ENCODE peak calls at places on chromosomes 16 and 17, in four cellular contexts. E is adrenal gland, N is skeletal muscle cell, R is T follicular helper cell. J is an unnamed sample.

GRCh38 chr17:71963341-71963740 is 157.5 kb upstream of the SOX9 start:
- DNase-seq in E (no peak), N (no peak), R (no peak), J (no peak)

GRCh38 chr16:64196444-64196843 is 925.4 kb downstream of the CDH11 start:
- DNase-seq in E (no peak), N (peak), R (no peak), J (no peak)

GRCh38 chr17:56297142-56297541 is 143.9 kb downstream of the ANKFN1 start:
- DNase-seq in E (no peak), N (no peak), R (no peak), J (no peak)

GRCh38 chr17:64174686-64175456 is 44.9 kb upstream of the ERN1 start:
- DNase-seq in E (peak), N (no peak), R (no peak), J (no peak)

GRCh38 chr16:68734782-68735181 is 2.3 kb upstream of the CDH1 start:
- DNase-seq in E (no peak), N (no peak), R (no peak), J (no peak)

GRCh38 chr17:19718613-19719364 is 2.4 kb upstream of the SLC47A2 start:
- DNase-seq in E (no peak), N (no peak), R (no peak), J (no peak)

GRCh38 chr16:85306071-85306792 is 194.0 kb upstream of the CIBAR2 start:
- DNase-seq in E (peak), N (peak), R (peak), J (peak)

GRCh38 chr17:79306688-79307323 is 232.2 kb downstream of the ENGASE start:
- DNase-seq in E (peak), N (no peak), R (no peak), J (no peak)

GRCh38 chr17:19248149-19248922 is 11.2 kb downstream of the EPN2 start:
- DNase-seq in E (no peak), N (no peak), R (no peak), J (no peak)

GRCh38 chr17:7293131-7293557 is 1.3 kb downstream of the YBX2 start:
- DNase-seq in E (no peak), N (no peak), R (no peak), J (no peak)